ENCODE peak calls at places on chromosome 1, in six cellular contexts. F, P, I, N, K and B are unnamed samples.

GRCh38 chr1:3217096-3217724 is 148.2 kb downstream of the PRDM16 start:
- DNase-seq in F (no peak), P (no peak), I (no peak), N (no peak), K (no peak), B (no peak)

GRCh38 chr1:161733526-161733925 is 12.2 kb downstream of the FCRLB start:
- DNase-seq in F (no peak), P (no peak), I (peak), N (peak), K (peak), B (no peak)

GRCh38 chr1:212457740-212458338 is 25.1 kb downstream of the NENF start:
- DNase-seq in F (peak), P (no peak), I (peak), N (peak), K (peak), B (peak)

GRCh38 chr1:59549903-59550302 is 253.0 kb downstream of the FGGY start:
- DNase-seq in F (no peak), P (no peak), I (peak), N (peak), K (peak), B (peak)

GRCh38 chr1:203638914-203639313 is 12.3 kb downstream of the ATP2B4 start:
- DNase-seq in F (no peak), P (no peak), I (no peak), N (no peak), K (peak), B (peak)

GRCh38 chr1:94070746-94071318 is 50.1 kb downstream of the ABCA4 start:
- DNase-seq in F (no peak), P (no peak), I (no peak), N (no peak), K (no peak), B (no peak)

GRCh38 chr1:175192630-175193338 is at the start of gene KIAA0040:
- DNase-seq in F (peak), P (no peak), I (peak), N (no peak), K (no peak), B (peak)

GRCh38 chr1:153553096-153553495 is 4.0 kb upstream of the S100A3 start:
- DNase-seq in F (no peak), P (no peak), I (no peak), N (no peak), K (no peak), B (no peak)

GRCh38 chr1:46747683-46748288 is 28.9 kb upstream of the EFCAB14 start:
- DNase-seq in F (peak), P (peak), I (peak), N (peak), K (peak), B (no peak)

GRCh38 chr1:40153073-40153770 is 8.0 kb upstream of the RLF start:
- DNase-seq in F (peak), P (peak), I (peak), N (peak), K (peak), B (no peak)

GRCh38 chr1:169051171-169051570 is 55.3 kb upstream of the ATP1B1 start:
- DNase-seq in F (no peak), P (no peak), I (no peak), N (no peak), K (no peak), B (no peak)

GRCh38 chr1:14975119-14975518 is 178.4 kb upstream of the TMEM51 start:
- DNase-seq in F (no peak), P (no peak), I (no peak), N (no peak), K (no peak), B (no peak)

GRCh38 chr1:53526451-53527101 is 67.4 kb downstream of the DMRTB1 start:
- DNase-seq in F (no peak), P (no peak), I (peak), N (peak), K (peak), B (no peak)

GRCh38 chr1:7770620-7770938 is 517 bp upstream of the VAMP3 start:
- DNase-seq in F (no peak), P (no peak), I (no peak), N (no peak), K (no peak), B (peak)

GRCh38 chr1:224173523-224173922 is 9.5 kb upstream of the DEGS1 start:
- DNase-seq in F (no peak), P (no peak), I (no peak), N (no peak), K (no peak), B (no peak)

GRCh38 chr1:67645495-67646144 is 39.4 kb upstream of the GADD45A start:
- DNase-seq in F (no peak), P (no peak), I (peak), N (no peak), K (peak), B (no peak)

GRCh38 chr1:180793451-180793850 is 119.2 kb upstream of the KIAA1614 start:
- DNase-seq in F (no peak), P (no peak), I (peak), N (no peak), K (no peak), B (no peak)

DNA sequence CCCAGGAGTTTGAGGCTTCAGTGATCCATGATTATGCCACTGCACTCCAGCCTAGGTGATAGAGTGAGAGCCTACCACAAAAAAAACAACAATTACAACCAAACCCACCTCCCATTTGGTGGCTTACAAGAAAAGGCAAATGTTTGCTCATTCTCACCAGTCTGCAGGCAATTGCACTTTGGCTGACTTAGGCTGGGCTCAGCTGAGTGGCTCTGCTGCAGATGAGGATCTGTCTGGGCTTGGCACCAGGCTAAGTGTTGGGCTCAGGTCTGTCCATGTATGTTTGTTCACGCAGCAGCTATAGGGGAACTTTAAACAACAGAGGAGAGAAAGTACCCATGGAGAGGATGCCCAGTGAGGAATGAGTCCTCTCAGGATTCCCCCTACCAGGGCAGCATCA is 28.0 kb upstream of the COA6 start:
- DNase-seq in F (no peak), P (no peak), I (no peak), N (no peak), K (no peak), B (no peak)
- TF ChIP-seq CTCF in F (no peak), P (no peak), I (no peak), N (no peak), K (no peak), B (no peak)

DNA sequence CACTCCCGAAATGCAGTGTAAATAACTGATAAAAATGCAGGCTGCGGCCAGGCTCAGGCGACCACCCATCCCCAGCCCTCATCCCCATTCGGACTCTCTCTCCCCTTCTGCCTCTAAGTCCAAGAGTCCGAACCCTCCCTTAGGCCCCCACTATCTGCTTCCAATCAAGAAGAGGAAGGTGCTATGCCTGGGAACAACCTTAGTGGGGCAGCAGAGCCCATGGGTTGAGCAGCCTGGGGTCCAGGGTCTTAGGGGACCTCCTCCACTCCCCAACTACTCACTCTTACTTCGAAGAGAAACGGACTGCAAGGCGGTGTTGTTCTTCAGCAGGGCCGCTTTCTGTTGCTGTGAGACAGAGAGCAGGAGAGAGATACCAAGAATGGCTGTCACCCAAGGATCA is 12.2 kb downstream of the ARHGEF2 start:
- DNase-seq in F (no peak), P (no peak), I (no peak), N (no peak), K (no peak), B (no peak)
- TF ChIP-seq CTCF in F (no peak), P (peak), I (peak), N (peak), K (peak), B (no peak)

GRCh38 chr1:152015766-152016165 is 21.0 kb downstream of the S100A11 start:
- DNase-seq in F (no peak), P (no peak), I (no peak), N (no peak), K (no peak), B (no peak)

GRCh38 chr1:152021557-152021956 is 15.2 kb downstream of the S100A11 start:
- DNase-seq in F (no peak), P (no peak), I (no peak), N (no peak), K (no peak), B (no peak)

GRCh38 chr1:152014943-152015342 is 21.3 kb upstream of the S100A10 start:
- DNase-seq in F (no peak), P (no peak), I (no peak), N (no peak), K (no peak), B (peak)

GRCh38 chr1:152022521-152022920 is 14.3 kb downstream of the S100A11 start:
- DNase-seq in F (no peak), P (no peak), I (no peak), N (no peak), K (no peak), B (no peak)

GRCh38 chr1:152018537-152018936 is 18.3 kb downstream of the S100A11 start:
- DNase-seq in F (peak), P (no peak), I (no peak), N (peak), K (peak), B (no peak)
- TF ChIP-seq CTCF in F (peak), P (peak), I (peak), N (peak), K (peak), B (peak)

GRCh38 chr1:163069142-163069541 is at the start of gene RGS4:
- DNase-seq in F (no peak), P (peak), I (peak), N (peak), K (peak), B (no peak)
- TF ChIP-seq CTCF in F (no peak), P (peak), I (peak), N (peak), K (peak), B (no peak)

DNA sequence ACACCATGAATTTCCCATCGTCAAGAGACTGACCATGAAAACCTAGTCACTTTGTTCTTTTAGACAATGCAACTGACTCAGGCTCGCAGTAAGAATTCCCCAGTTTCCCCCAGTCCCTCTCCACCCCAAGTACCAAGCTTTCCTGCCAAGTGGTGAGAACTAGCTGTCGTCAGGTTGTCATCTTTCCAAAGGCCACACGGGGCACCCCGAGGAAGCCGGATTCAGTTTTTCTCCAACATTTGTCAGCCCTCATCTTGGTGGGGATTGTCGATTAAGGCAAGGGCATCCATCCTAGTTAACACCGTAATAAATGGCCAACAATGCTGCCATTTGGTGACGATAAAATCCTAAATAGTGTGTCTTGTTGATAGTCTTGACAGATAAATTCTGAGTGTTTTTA is 56.0 kb upstream of the PROX1 start:
- DNase-seq in F (no peak), P (no peak), I (no peak), N (no peak), K (no peak), B (no peak)
- TF ChIP-seq CTCF in F (no peak), P (no peak), I (no peak), N (no peak), K (no peak), B (no peak)